ENCODE peak calls at places on chromosomes 7 and 10, in four cellular contexts. One of them, this sample, is unnamed.
A peak's percentile ranks its signal among the peaks of the same experiment; 100 is the strongest.

GRCh38 chr10:90674927-90675326 is 182.9 kb downstream of the HTR7 start:
- DNase-seq in HepG2: no peak
- DNase-seq in GM12878: no peak
- DNase-seq in K562: no peak
- DNase-seq in this sample: no peak

GRCh38 chr7:110337646-110338045 is 753.3 kb upstream of the LRRN3 start:
- DNase-seq in HepG2: no peak
- DNase-seq in K562: no peak
- DNase-seq in GM12878: no peak
- DNase-seq in this sample: no peak

GRCh38 chr10:57165671-57166070 is 804.6 kb upstream of the ZWINT start:
- DNase-seq in K562: no peak
- DNase-seq in HepG2: no peak
- DNase-seq in GM12878: no peak
- DNase-seq in this sample: no peak

GRCh38 chr7:45151967-45152366 is 5.6 kb upstream of the RAMP3 start:
- DNase-seq in GM12878: no peak
- DNase-seq in HepG2: no peak
- DNase-seq in K562: no peak
- DNase-seq in this sample: no peak

GRCh38 chr10:100132427-100132826 is 50.8 kb upstream of the CPN1 start:
- DNase-seq in K562: no peak
- DNase-seq in GM12878: no peak
- DNase-seq in HepG2: no peak
- DNase-seq in this sample: no peak

GRCh38 chr10:56593120-56593519 is 232.1 kb upstream of the ZWINT start:
- DNase-seq in HepG2: no peak
- DNase-seq in K562: no peak
- DNase-seq in GM12878: no peak
- DNase-seq in this sample: no peak

GRCh38 chr10:71850021-71850744 is 868 bp downstream of the PSAP start:
- DNase-seq in HepG2: no peak
- DNase-seq in K562: no peak
- DNase-seq in GM12878: no peak
- DNase-seq in this sample: no peak

GRCh38 chr7:82595176-82595575 is 151.6 kb upstream of the CACNA2D1 start:
- DNase-seq in GM12878: no peak
- DNase-seq in HepG2: no peak
- DNase-seq in K562: no peak
- DNase-seq in this sample: no peak

GRCh38 chr7:140232959-140233649 is 56.3 kb upstream of the KDM7A start:
- DNase-seq in GM12878: peak; percentile 70
- DNase-seq in HepG2: peak; percentile 52
- DNase-seq in K562: no peak
- DNase-seq in this sample: no peak

GRCh38 chr7:27374958-27375841 is 132.6 kb downstream of the EVX1 start:
- DNase-seq in K562: no peak
- DNase-seq in HepG2: no peak
- DNase-seq in GM12878: no peak
- DNase-seq in this sample: no peak

GRCh38 chr7:16465469-16466086 is at the start of gene SOSTDC1:
- DNase-seq in HepG2: no peak
- DNase-seq in GM12878: no peak
- DNase-seq in K562: peak; percentile 78
- DNase-seq in this sample: peak; percentile 31

GRCh38 chr7:152850420-152850819 is 90.9 kb downstream of the ACTR3B start:
- DNase-seq in HepG2: no peak
- DNase-seq in GM12878: no peak
- DNase-seq in K562: no peak
- DNase-seq in this sample: no peak

GRCh38 chr10:114412907-114413386 is 8.6 kb upstream of the AFAP1L2 start:
- DNase-seq in GM12878: no peak
- DNase-seq in HepG2: no peak
- DNase-seq in K562: no peak
- DNase-seq in this sample: no peak

GRCh38 chr7:86954960-86955359 is 104.5 kb downstream of the ELAPOR2 start:
- DNase-seq in GM12878: no peak
- DNase-seq in HepG2: no peak
- DNase-seq in K562: no peak
- DNase-seq in this sample: no peak

GRCh38 chr10:131158695-131159094 is 152.8 kb downstream of the TCERG1L start:
- DNase-seq in K562: no peak
- DNase-seq in HepG2: no peak
- DNase-seq in GM12878: no peak
- DNase-seq in this sample: no peak

GRCh38 chr10:129863231-129863663 is 100.8 kb downstream of the EBF3 start:
- DNase-seq in GM12878: no peak
- DNase-seq in HepG2: no peak
- DNase-seq in K562: no peak
- DNase-seq in this sample: no peak

GRCh38 chr7:124840435-124840834 is 74.8 kb upstream of the GPR37 start:
- DNase-seq in GM12878: no peak
- DNase-seq in HepG2: peak; percentile 7
- DNase-seq in K562: peak; percentile 11
- DNase-seq in this sample: no peak

GRCh38 chr7:27784399-27785053 is 44.6 kb downstream of the TAX1BP1 start:
- DNase-seq in GM12878: no peak
- DNase-seq in K562: peak; percentile 71
- DNase-seq in HepG2: peak; percentile 81
- DNase-seq in this sample: peak; percentile 33

GRCh38 chr10:112752268-112752667 is 197.8 kb upstream of the TCF7L2 start:
- DNase-seq in HepG2: no peak
- DNase-seq in GM12878: no peak
- DNase-seq in K562: no peak
- DNase-seq in this sample: no peak

GRCh38 chr7:77696643-77697534 is 630 bp downstream of the RSBN1L start:
- DNase-seq in HepG2: peak; percentile 59
- DNase-seq in K562: peak; percentile 77
- DNase-seq in GM12878: no peak
- DNase-seq in this sample: peak; percentile 36

GRCh38 chr7:5428470-5429252 is 5.0 kb upstream of the TNRC18 start:
- DNase-seq in K562: peak; percentile 85
- DNase-seq in HepG2: peak; percentile 78
- DNase-seq in GM12878: no peak
- DNase-seq in this sample: no peak

GRCh38 chr7:133642907-133643306 is 390.0 kb downstream of the EXOC4 start:
- DNase-seq in K562: no peak
- DNase-seq in GM12878: no peak
- DNase-seq in HepG2: no peak
- DNase-seq in this sample: no peak

GRCh38 chr7:73449422-73449821 is 15.8 kb downstream of the FZD9 start:
- DNase-seq in GM12878: no peak
- DNase-seq in HepG2: no peak
- DNase-seq in K562: no peak
- DNase-seq in this sample: no peak

GRCh38 chr10:94546616-94547175 is 1.1 kb downstream of the HELLS start:
- DNase-seq in GM12878: peak; percentile 7
- DNase-seq in HepG2: no peak
- DNase-seq in K562: peak; percentile 13
- DNase-seq in this sample: no peak

GRCh38 chr10:17787087-17787942 is 21.8 kb upstream of the MRC1 start:
- DNase-seq in K562: no peak
- DNase-seq in HepG2: no peak
- DNase-seq in GM12878: no peak
- DNase-seq in this sample: no peak

GRCh38 chr7:157219154-157219553 is 80.4 kb downstream of the UBE3C start:
- DNase-seq in GM12878: no peak
- DNase-seq in K562: no peak
- DNase-seq in HepG2: no peak
- DNase-seq in this sample: no peak

GRCh38 chr7:19982841-19983835 is 209.7 kb upstream of the TMEM196 start:
- DNase-seq in K562: peak; percentile 36
- DNase-seq in GM12878: peak; percentile 38
- DNase-seq in HepG2: peak; percentile 6
- DNase-seq in this sample: no peak

GRCh38 chr7:37730489-37730888 is 46.9 kb downstream of the GPR141 start:
- DNase-seq in K562: no peak
- DNase-seq in GM12878: no peak
- DNase-seq in HepG2: no peak
- DNase-seq in this sample: no peak

GRCh38 chr7:37732880-37733279 is 49.3 kb downstream of the GPR141 start:
- DNase-seq in HepG2: no peak
- DNase-seq in K562: no peak
- DNase-seq in GM12878: no peak
- DNase-seq in this sample: no peak

GRCh38 chr7:37728747-37729146 is 45.2 kb downstream of the GPR141 start:
- DNase-seq in GM12878: peak; percentile 51
- DNase-seq in HepG2: no peak
- DNase-seq in K562: no peak
- DNase-seq in this sample: no peak

GRCh38 chr7:37729160-37729559 is 45.6 kb downstream of the GPR141 start:
- DNase-seq in K562: no peak
- DNase-seq in GM12878: no peak
- DNase-seq in HepG2: no peak
- DNase-seq in this sample: no peak

DNA sequence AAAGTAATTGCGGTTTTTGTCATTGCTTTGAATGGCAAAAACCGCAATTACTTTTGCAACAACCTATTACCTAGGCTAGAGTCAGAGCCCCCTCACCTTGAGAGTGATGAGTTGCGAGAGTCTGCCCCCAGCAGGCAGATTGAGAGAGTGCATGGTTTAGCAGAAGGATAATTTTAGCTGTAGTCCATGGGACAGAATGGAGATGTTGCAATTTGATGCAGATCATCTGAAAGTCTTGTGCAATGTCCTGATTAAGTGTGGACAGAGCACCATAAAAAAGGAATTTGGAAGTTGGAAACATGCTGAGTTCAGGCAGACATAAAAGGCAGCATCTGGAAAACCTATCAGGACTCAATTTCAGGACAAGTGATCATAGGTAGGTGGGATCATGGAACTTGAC is 48.7 kb downstream of the GPR141 start:
- DNase-seq in K562: peak; percentile 51
- DNase-seq in HepG2: peak; percentile 33
- DNase-seq in GM12878: peak; percentile 56
- DNase-seq in this sample: peak; percentile 63
- TF ChIP-seq FOXK2 in K562: no peak
- TF ChIP-seq FOXK2 in HepG2: no peak
- TF ChIP-seq FOXK2 in GM12878: no peak
- TF ChIP-seq FOXK2 in this sample: no peak

DNA sequence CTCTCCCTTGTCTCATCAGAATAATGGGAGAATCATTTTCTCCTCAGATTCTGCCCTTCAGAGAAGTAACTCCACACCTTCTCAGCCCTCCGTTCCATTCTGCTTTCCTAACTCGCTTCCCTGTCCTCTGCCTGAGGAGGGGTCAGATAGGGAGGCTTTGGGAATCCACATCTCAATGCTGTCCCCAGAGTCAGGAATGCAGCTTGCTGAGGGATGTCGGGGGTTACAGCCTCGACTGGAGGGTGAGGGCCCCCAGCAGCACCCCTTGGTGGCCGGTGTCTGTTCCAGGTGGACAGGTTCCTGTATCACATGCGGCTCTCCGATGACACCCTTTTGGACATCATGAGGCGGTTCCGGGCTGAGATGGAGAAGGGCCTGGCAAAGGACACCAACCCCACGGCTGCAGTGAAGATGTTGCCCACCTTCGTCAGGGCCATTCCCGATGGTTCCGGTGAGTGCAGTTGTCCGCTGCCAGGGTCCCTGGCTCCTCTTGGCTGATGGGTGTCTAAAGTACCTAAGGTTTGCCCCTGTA is 6.9 kb downstream of the HKDC1 start:
- DNase-seq in HepG2: no peak
- DNase-seq in K562: no peak
- DNase-seq in GM12878: no peak
- DNase-seq in this sample: no peak
- TF ChIP-seq FOXK2 in HepG2: no peak
- TF ChIP-seq FOXK2 in K562: no peak
- TF ChIP-seq FOXK2 in GM12878: no peak
- TF ChIP-seq FOXK2 in this sample: no peak

GRCh38 chr7:101581891-101582290 is 47.2 kb downstream of the MYL10 start:
- DNase-seq in HepG2: no peak
- DNase-seq in GM12878: no peak
- DNase-seq in K562: no peak
- DNase-seq in this sample: no peak
- TF ChIP-seq FOXK2 in HepG2: no peak
- TF ChIP-seq FOXK2 in GM12878: no peak
- TF ChIP-seq FOXK2 in K562: no peak
- TF ChIP-seq FOXK2 in this sample: no peak

GRCh38 chr7:93910076-93910994 is 4.0 kb downstream of the GNGT1 start:
- DNase-seq in K562: no peak
- DNase-seq in HepG2: no peak
- DNase-seq in GM12878: no peak
- DNase-seq in this sample: no peak
- TF ChIP-seq FOXK2 in K562: no peak
- TF ChIP-seq FOXK2 in HepG2: no peak
- TF ChIP-seq FOXK2 in GM12878: no peak
- TF ChIP-seq FOXK2 in this sample: no peak